ENCODE peak calls at places on chromosomes 7 and 10, in six cellular contexts. A, G, S, P, T and E are unnamed samples.

GRCh38 chr10:28179490-28180099 is 123.3 kb downstream of the MPP7 start:
- DNase-seq in T (no peak), G (peak; percentile 62), S (peak; percentile 57), P (peak; percentile 69), A (peak; percentile 71), E (peak; percentile 42)

GRCh38 chr7:84231157-84231556 is 36.6 kb upstream of the SEMA3A start:
- DNase-seq in P (no peak), G (peak; percentile 80), S (peak; percentile 87), T (no peak), A (no peak), E (peak; percentile 82)

GRCh38 chr7:148973256-148973655 is 55.0 kb downstream of the PDIA4 start:
- DNase-seq in G (no peak), A (no peak), S (no peak), P (no peak), T (no peak), E (no peak)

GRCh38 chr10:19925064-19925463 is 108.8 kb downstream of the PLXDC2 start:
- DNase-seq in T (no peak), G (no peak), A (no peak), S (no peak), P (no peak), E (no peak)

GRCh38 chr10:73865459-73866442 is 8.6 kb downstream of the CAMK2G start:
- DNase-seq in T (no peak), S (no peak), G (no peak), P (no peak), A (no peak), E (no peak)

GRCh38 chr10:70622981-70623844 is 20.7 kb upstream of the PRF1 start:
- DNase-seq in P (no peak), S (peak; percentile 48), G (no peak), T (no peak), A (no peak), E (peak; percentile 36)

GRCh38 chr10:92830478-92831389 is 17.6 kb upstream of the EXOC6 start:
- DNase-seq in T (no peak), P (no peak), A (peak; percentile 91), G (no peak), S (no peak), E (no peak)

GRCh38 chr10:1434912-1435692 is 302.2 kb downstream of the ADARB2 start:
- DNase-seq in A (no peak), T (no peak), S (no peak), G (no peak), P (no peak), E (no peak)

GRCh38 chr10:71302874-71303568 is 16.0 kb upstream of the SLC29A3 start:
- DNase-seq in S (peak; percentile 55), G (peak; percentile 61), T (no peak), A (peak; percentile 53), P (peak; percentile 43), E (peak; percentile 40)

GRCh38 chr10:131226831-131227740 is 84.4 kb downstream of the TCERG1L start:
- DNase-seq in A (no peak), P (no peak), S (no peak), T (no peak), G (no peak), E (no peak)

GRCh38 chr7:38335490-38336135 is 62.2 kb upstream of the TARP start:
- DNase-seq in G (peak; percentile 94), S (peak; percentile 82), P (peak; percentile 73), T (peak; percentile 97), A (peak; percentile 82), E (peak; percentile 75)

GRCh38 chr7:116501425-116502167 is 2.1 kb downstream of the CAV2 start:
- DNase-seq in P (no peak), G (peak; percentile 76), T (no peak), A (peak; percentile 86), S (peak; percentile 75), E (peak; percentile 64)

GRCh38 chr10:7945469-7946187 is 108.9 kb upstream of the GATA3 start:
- DNase-seq in P (no peak), T (no peak), A (no peak), G (peak; percentile 73), S (peak; percentile 41), E (no peak)

GRCh38 chr10:11687357-11687771 is 54.8 kb upstream of the ECHDC3 start:
- DNase-seq in S (peak; percentile 51), A (no peak), P (peak; percentile 32), G (no peak), T (no peak), E (peak; percentile 35)

GRCh38 chr10:61904711-61905445 is 3.4 kb downstream of the ARID5B start:
- DNase-seq in P (no peak), S (peak; percentile 85), T (no peak), G (peak; percentile 80), A (peak; percentile 79), E (peak; percentile 77)

GRCh38 chr7:13920053-13920697 is 69.3 kb downstream of the ETV1 start:
- DNase-seq in A (peak; percentile 99), T (no peak), G (peak; percentile 100), P (peak; percentile 96), S (peak; percentile 100), E (peak; percentile 100)

GRCh38 chr10:35324196-35324595 is 12.1 kb upstream of the CCNY start:
- DNase-seq in T (no peak), P (no peak), S (peak; percentile 78), G (peak; percentile 72), A (no peak), E (peak; percentile 69)

GRCh38 chr7:266851-267840 is 22.8 kb upstream of the FOXL3 start:
- DNase-seq in P (no peak), G (no peak), T (peak; percentile 79), A (no peak), S (no peak), E (no peak)

GRCh38 chr7:50502001-50502684 is 52.0 kb upstream of the FIGNL1 start:
- DNase-seq in A (peak; percentile 68), G (peak; percentile 87), P (no peak), S (peak; percentile 90), T (no peak), E (peak; percentile 87)

DNA sequence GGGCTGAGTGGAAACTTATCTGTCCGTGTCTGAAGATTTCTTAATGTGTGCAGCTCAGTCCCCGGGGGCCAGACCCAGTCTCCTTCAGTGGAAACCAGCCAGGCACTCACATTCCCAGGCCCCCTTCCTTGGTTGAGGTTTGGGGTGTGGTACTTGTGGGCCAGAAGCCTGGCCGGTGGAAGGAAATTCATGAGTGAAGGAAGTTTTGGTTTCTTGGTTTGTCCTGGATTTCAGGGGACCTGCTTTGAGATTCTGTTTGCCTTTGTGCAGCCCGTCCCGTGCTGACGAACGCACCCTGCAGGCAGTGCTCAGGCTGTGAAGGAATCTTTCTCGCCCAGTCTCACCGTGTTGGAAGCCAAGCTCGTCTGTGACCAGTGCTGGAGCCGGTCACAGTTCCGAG is 2.9 kb downstream of the INPP5A start:
- DNase-seq in S (peak; percentile 57), A (peak; percentile 48), T (no peak), P (no peak), G (peak; percentile 29), E (no peak)
- H3K9ac ChIP-seq in S (peak overlapping the region; percentile 16), A (no peak overlapping the region), T (no peak overlapping the region), P (no peak overlapping the region), G (peak overlapping the region; percentile 6), E (peak overlapping the region; percentile 83)

DNA sequence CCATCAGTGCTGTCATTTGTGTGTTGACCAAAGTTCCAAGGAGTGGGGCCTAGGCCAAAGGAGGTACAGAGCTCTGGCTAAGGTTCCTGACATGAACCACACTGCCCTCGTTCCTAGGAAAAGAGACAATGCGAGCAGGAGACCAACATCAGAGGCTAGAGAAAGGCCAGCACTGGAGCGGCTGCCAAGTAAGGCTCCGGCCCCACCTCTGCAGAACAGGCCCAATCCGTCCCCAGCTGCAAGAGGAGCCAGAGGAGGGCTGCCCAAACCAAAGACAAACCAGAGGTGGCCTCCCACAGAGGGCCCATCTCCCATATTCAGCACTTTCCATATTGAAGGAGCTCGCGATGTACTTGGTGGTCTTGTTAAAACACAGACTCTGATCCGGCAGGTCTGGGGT is 81.0 kb downstream of the FAM53B start:
- DNase-seq in T (no peak), P (no peak), A (no peak), G (no peak), S (no peak), E (no peak)
- H4K20me1 ChIP-seq in T (no peaks in the 10 kb centered on the region), P (no peaks in the 10 kb centered on the region), A (no peaks in the 10 kb centered on the region), G (peaks cover 19% of the 10 kb centered on the region), S (no peaks in the 10 kb centered on the region), E (peaks cover 68% of the 10 kb centered on the region)

DNA sequence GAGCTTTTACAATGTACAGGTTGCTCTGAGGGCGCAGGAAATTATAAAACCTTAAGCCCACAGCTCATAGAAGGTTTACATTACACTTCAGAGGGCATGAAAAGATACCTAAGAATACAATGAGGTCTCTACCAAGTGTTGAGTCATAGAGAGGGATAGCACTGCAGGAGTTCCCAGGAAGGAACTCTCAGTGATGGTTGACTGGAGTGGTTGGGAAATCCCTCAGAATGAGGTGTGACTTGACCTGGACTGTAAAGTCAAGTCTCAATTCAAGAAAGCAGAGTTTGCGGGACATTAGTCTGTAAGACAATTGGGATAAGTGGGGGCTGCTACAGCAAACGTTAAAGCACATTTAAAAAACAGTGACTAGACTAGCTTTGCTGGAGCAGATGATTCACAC is 21.9 kb downstream of the TNKS2 start:
- DNase-seq in A (no peak), P (no peak), G (peak; percentile 54), T (no peak), S (peak; percentile 5), E (no peak)
- TF ChIP-seq CTCF in A (no peak), P (no peak), G (no peak), T (no peak), S (no peak), E (no peak)

DNA sequence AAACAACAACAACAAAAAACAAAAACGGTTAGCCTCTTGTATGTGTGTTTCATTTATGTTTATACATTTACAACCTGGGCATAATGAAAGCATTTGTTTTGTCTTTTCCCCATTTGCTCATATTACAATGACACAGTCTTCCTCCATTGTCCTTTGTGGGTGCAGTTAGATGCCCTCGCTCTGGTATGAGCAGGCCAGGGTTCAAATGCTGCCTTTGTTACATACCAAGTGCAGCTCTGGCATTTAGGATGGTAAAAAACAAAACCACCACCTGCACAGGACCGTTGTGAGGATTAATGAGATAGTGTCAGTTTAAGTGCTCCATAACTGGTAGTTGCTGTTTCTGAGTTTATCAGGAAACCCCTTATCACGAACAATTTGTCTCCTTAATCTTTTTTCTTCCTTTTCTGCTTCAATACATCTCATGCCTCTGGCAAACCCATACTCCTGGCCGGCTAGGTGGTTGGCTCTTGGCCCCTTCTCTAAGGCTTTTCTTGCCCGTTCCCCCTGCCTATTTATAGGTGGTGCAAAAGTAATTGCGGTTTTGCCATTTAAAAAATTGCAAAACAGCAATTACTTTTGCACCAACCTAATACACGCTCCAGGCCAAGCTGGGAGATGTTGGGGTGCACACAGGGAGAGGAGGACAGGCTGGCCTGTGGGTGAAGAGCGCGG is 18.6 kb upstream of the TMEM225B start:
- DNase-seq in P (no peak), S (no peak), G (no peak), A (no peak), T (no peak), E (no peak)
- H3K9ac ChIP-seq in P (no peak overlapping the region), S (no peak overlapping the region), G (peak overlapping the region; percentile 69), A (no peak overlapping the region), T (peak overlapping the region; percentile 55), E (peak overlapping the region; percentile 68)